ENCODE peak calls at places on chromosomes 1 and 21, in eight cellular contexts. One of them, this sample, is unnamed.

GRCh38 chr1:1626207-1627141 is 5.5 kb upstream of the MMP23B start:
- DNase-seq in CD4-positive, CD25-positive, alpha-beta regulatory T cell: no peak
- DNase-seq in right lobe of liver: peak; percentile 54
- DNase-seq in psoas muscle: peak; percentile 15
- DNase-seq in ovary: no peak
- DNase-seq in tibial nerve: no peak
- DNase-seq in H9: peak; percentile 26
- DNase-seq in fibroblast of lung: no peak
- DNase-seq in this sample: peak; percentile 54

GRCh38 chr1:212433577-212434462 is 1.1 kb downstream of the NENF start:
- DNase-seq in psoas muscle: no peak
- DNase-seq in ovary: no peak
- DNase-seq in H9: no peak
- DNase-seq in fibroblast of lung: no peak
- DNase-seq in CD4-positive, CD25-positive, alpha-beta regulatory T cell: no peak
- DNase-seq in right lobe of liver: no peak
- DNase-seq in tibial nerve: no peak
- DNase-seq in this sample: no peak

GRCh38 chr1:86429122-86429725 is 5.3 kb downstream of the CLCA2 start:
- DNase-seq in psoas muscle: no peak
- DNase-seq in tibial nerve: no peak
- DNase-seq in H9: no peak
- DNase-seq in right lobe of liver: no peak
- DNase-seq in ovary: no peak
- DNase-seq in fibroblast of lung: peak; percentile 62
- DNase-seq in CD4-positive, CD25-positive, alpha-beta regulatory T cell: peak; percentile 6
- DNase-seq in this sample: no peak

GRCh38 chr1:117070124-117070523 is 10.0 kb downstream of the TTF2 start:
- DNase-seq in ovary: no peak
- DNase-seq in right lobe of liver: no peak
- DNase-seq in CD4-positive, CD25-positive, alpha-beta regulatory T cell: peak; percentile 42
- DNase-seq in H9: no peak
- DNase-seq in psoas muscle: no peak
- DNase-seq in tibial nerve: no peak
- DNase-seq in fibroblast of lung: peak; percentile 90
- DNase-seq in this sample: no peak

GRCh38 chr1:90833497-90834087 is 116.5 kb upstream of the BARHL2 start:
- DNase-seq in right lobe of liver: no peak
- DNase-seq in ovary: no peak
- DNase-seq in H9: no peak
- DNase-seq in psoas muscle: no peak
- DNase-seq in CD4-positive, CD25-positive, alpha-beta regulatory T cell: no peak
- DNase-seq in fibroblast of lung: no peak
- DNase-seq in tibial nerve: no peak
- DNase-seq in this sample: no peak

GRCh38 chr21:33125981-33126380 is 56.0 kb downstream of the OLIG1 start:
- DNase-seq in tibial nerve: no peak
- DNase-seq in fibroblast of lung: no peak
- DNase-seq in ovary: no peak
- DNase-seq in CD4-positive, CD25-positive, alpha-beta regulatory T cell: no peak
- DNase-seq in psoas muscle: no peak
- DNase-seq in H9: no peak
- DNase-seq in right lobe of liver: no peak
- DNase-seq in this sample: no peak

GRCh38 chr1:167082511-167083027 is 7.6 kb downstream of the GPA33 start:
- DNase-seq in psoas muscle: no peak
- DNase-seq in tibial nerve: no peak
- DNase-seq in ovary: no peak
- DNase-seq in right lobe of liver: no peak
- DNase-seq in CD4-positive, CD25-positive, alpha-beta regulatory T cell: no peak
- DNase-seq in fibroblast of lung: no peak
- DNase-seq in H9: no peak
- DNase-seq in this sample: peak; percentile 91

GRCh38 chr21:46621457-46622182 is 13.9 kb upstream of the PRMT2 start:
- DNase-seq in fibroblast of lung: no peak
- DNase-seq in H9: no peak
- DNase-seq in tibial nerve: no peak
- DNase-seq in right lobe of liver: no peak
- DNase-seq in psoas muscle: no peak
- DNase-seq in ovary: no peak
- DNase-seq in CD4-positive, CD25-positive, alpha-beta regulatory T cell: peak; percentile 12
- DNase-seq in this sample: no peak

GRCh38 chr1:8025671-8026144 is 401 bp downstream of the ERRFI1 start:
- DNase-seq in ovary: no peak
- DNase-seq in right lobe of liver: no peak
- DNase-seq in psoas muscle: no peak
- DNase-seq in CD4-positive, CD25-positive, alpha-beta regulatory T cell: no peak
- DNase-seq in fibroblast of lung: peak; percentile 27
- DNase-seq in H9: no peak
- DNase-seq in tibial nerve: no peak
- DNase-seq in this sample: no peak

GRCh38 chr1:8027748-8028631 is 1.9 kb upstream of the ERRFI1 start:
- DNase-seq in H9: no peak
- DNase-seq in tibial nerve: no peak
- DNase-seq in CD4-positive, CD25-positive, alpha-beta regulatory T cell: no peak
- DNase-seq in ovary: no peak
- DNase-seq in right lobe of liver: no peak
- DNase-seq in psoas muscle: no peak
- DNase-seq in fibroblast of lung: peak; percentile 92
- DNase-seq in this sample: peak; percentile 32

GRCh38 chr1:8026976-8027747 is 1.1 kb upstream of the ERRFI1 start:
- DNase-seq in H9: peak; percentile 47
- DNase-seq in psoas muscle: peak; percentile 38
- DNase-seq in ovary: peak; percentile 85
- DNase-seq in fibroblast of lung: peak; percentile 53
- DNase-seq in CD4-positive, CD25-positive, alpha-beta regulatory T cell: no peak
- DNase-seq in right lobe of liver: peak; percentile 93
- DNase-seq in tibial nerve: no peak
- DNase-seq in this sample: peak; percentile 72

GRCh38 chr1:8025061-8025670 is 943 bp downstream of the ERRFI1 start:
- DNase-seq in H9: no peak
- DNase-seq in tibial nerve: no peak
- DNase-seq in psoas muscle: no peak
- DNase-seq in right lobe of liver: no peak
- DNase-seq in fibroblast of lung: peak; percentile 32
- DNase-seq in CD4-positive, CD25-positive, alpha-beta regulatory T cell: peak; percentile 15
- DNase-seq in ovary: no peak
- DNase-seq in this sample: no peak

GRCh38 chr1:8026153-8026975 is at the start of gene ERRFI1:
- DNase-seq in tibial nerve: peak; percentile 93
- DNase-seq in psoas muscle: peak; percentile 96
- DNase-seq in fibroblast of lung: peak; percentile 94
- DNase-seq in CD4-positive, CD25-positive, alpha-beta regulatory T cell: peak; percentile 91
- DNase-seq in right lobe of liver: peak; percentile 96
- DNase-seq in H9: peak; percentile 91
- DNase-seq in ovary: peak; percentile 96
- DNase-seq in this sample: peak; percentile 95
- H3K4me1 ChIP-seq in tibial nerve: no peaks in the 10 kb centered on the region
- H3K4me1 ChIP-seq in psoas muscle: peaks cover 50% of the 10 kb centered on the region
- H3K4me1 ChIP-seq in fibroblast of lung: peaks cover 14% of the 10 kb centered on the region
- H3K4me1 ChIP-seq in CD4-positive, CD25-positive, alpha-beta regulatory T cell: peaks cover 19% of the 10 kb centered on the region
- H3K4me1 ChIP-seq in right lobe of liver: no peaks in the 10 kb centered on the region
- H3K4me1 ChIP-seq in H9: peaks cover 5% of the 10 kb centered on the region
- H3K4me1 ChIP-seq in ovary: peaks cover 10% of the 10 kb centered on the region
- H3K4me1 ChIP-seq in this sample: peaks cover 20% of the 10 kb centered on the region

DNA sequence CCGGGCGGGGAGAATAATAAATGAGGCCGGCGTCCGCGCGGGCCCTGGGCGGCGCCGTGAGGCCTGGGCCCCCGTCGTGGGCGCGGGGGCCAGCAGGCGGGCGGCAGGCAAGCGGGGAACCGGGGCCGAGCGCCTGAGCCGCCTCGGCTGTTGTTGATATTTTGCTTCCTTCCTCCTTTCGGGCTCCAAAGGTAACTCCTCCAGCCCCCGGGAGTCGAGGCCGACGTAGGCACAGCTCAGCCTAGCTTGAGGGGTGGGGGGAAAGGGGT is at the start of gene MEF2D:
- DNase-seq in CD4-positive, CD25-positive, alpha-beta regulatory T cell: no peak
- DNase-seq in ovary: no peak
- DNase-seq in right lobe of liver: no peak
- DNase-seq in H9: no peak
- DNase-seq in fibroblast of lung: no peak
- DNase-seq in psoas muscle: no peak
- DNase-seq in tibial nerve: no peak
- DNase-seq in this sample: no peak
- H3K4me1 ChIP-seq in CD4-positive, CD25-positive, alpha-beta regulatory T cell: peaks cover 84% of the 10 kb centered on the region
- H3K4me1 ChIP-seq in ovary: peaks cover 45% of the 10 kb centered on the region
- H3K4me1 ChIP-seq in right lobe of liver: peaks cover 15% of the 10 kb centered on the region
- H3K4me1 ChIP-seq in H9: peaks cover 19% of the 10 kb centered on the region
- H3K4me1 ChIP-seq in fibroblast of lung: peaks cover 59% of the 10 kb centered on the region
- H3K4me1 ChIP-seq in psoas muscle: peaks cover 60% of the 10 kb centered on the region
- H3K4me1 ChIP-seq in tibial nerve: no peaks in the 10 kb centered on the region
- H3K4me1 ChIP-seq in this sample: peaks cover 61% of the 10 kb centered on the region

GRCh38 chr1:154327466-154328317 is 2.4 kb downstream of the ATP8B2 start:
- DNase-seq in psoas muscle: no peak
- DNase-seq in fibroblast of lung: no peak
- DNase-seq in H9: peak; percentile 30
- DNase-seq in ovary: peak; percentile 49
- DNase-seq in tibial nerve: no peak
- DNase-seq in right lobe of liver: no peak
- DNase-seq in CD4-positive, CD25-positive, alpha-beta regulatory T cell: peak; percentile 85
- DNase-seq in this sample: no peak

GRCh38 chr1:154329551-154330131 is 4.3 kb downstream of the ATP8B2 start:
- DNase-seq in fibroblast of lung: no peak
- DNase-seq in CD4-positive, CD25-positive, alpha-beta regulatory T cell: peak; percentile 65
- DNase-seq in psoas muscle: no peak
- DNase-seq in tibial nerve: no peak
- DNase-seq in right lobe of liver: no peak
- DNase-seq in ovary: no peak
- DNase-seq in H9: no peak
- DNase-seq in this sample: no peak

GRCh38 chr1:154326546-154327465 is 1.5 kb downstream of the ATP8B2 start:
- DNase-seq in CD4-positive, CD25-positive, alpha-beta regulatory T cell: peak; percentile 68
- DNase-seq in ovary: peak; percentile 85
- DNase-seq in psoas muscle: peak; percentile 79
- DNase-seq in right lobe of liver: no peak
- DNase-seq in H9: peak; percentile 27
- DNase-seq in tibial nerve: peak; percentile 71
- DNase-seq in fibroblast of lung: peak; percentile 83
- DNase-seq in this sample: no peak

GRCh38 chr1:154329152-154329521 is 3.8 kb downstream of the ATP8B2 start:
- DNase-seq in H9: peak; percentile 73
- DNase-seq in ovary: no peak
- DNase-seq in CD4-positive, CD25-positive, alpha-beta regulatory T cell: no peak
- DNase-seq in fibroblast of lung: peak; percentile 40
- DNase-seq in tibial nerve: no peak
- DNase-seq in right lobe of liver: no peak
- DNase-seq in psoas muscle: no peak
- DNase-seq in this sample: peak; percentile 21

DNA sequence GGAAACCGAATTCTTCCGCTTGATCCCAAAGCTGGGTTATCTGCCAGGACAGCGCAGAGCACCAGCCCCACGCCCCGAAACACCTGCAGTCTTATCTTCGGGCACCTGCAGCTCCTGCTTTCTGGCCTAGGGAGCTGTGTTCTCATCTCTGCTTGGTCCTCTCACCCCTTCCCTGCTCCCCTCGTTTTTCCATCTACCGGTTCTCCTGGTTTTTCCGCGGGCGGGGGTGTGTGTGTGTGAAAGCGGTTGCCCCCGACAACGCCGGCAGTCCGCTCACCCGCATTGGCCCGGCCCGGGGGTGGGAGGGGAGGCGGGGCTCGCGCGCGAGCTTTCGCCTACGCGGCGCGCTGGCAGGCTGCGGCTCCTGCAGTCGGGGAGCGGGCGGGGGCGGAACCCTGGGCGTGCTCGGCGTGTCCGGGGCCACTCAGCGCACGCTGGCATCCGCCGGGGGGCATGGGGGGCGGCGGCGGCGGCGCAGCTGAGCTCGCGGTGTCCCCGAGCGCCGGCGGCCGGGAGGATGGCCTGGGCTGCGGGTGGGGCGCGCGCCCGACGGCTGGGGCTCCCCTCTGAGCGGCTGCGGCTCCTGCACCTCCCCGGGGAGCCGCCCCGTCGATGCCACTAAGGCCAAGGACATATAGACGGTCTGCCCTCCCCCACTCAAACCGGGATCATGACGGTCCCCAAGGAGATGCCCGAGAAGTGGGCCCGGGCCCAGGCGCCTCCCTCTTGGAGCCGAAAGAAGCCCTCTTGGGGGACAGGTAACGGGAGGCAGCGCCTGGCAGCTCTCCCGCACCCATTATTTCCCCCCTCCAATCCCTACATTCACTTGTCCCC is 3.2 kb downstream of the ATP8B2 start:
- DNase-seq in H9: peak; percentile 80
- DNase-seq in psoas muscle: peak; percentile 87
- DNase-seq in fibroblast of lung: peak; percentile 78
- DNase-seq in tibial nerve: peak; percentile 82
- DNase-seq in CD4-positive, CD25-positive, alpha-beta regulatory T cell: peak; percentile 89
- DNase-seq in ovary: peak; percentile 93
- DNase-seq in right lobe of liver: peak; percentile 88
- DNase-seq in this sample: peak; percentile 83
- H3K4me1 ChIP-seq in H9: peaks cover 12% of the 10 kb centered on the region
- H3K4me1 ChIP-seq in psoas muscle: peaks cover 22% of the 10 kb centered on the region
- H3K4me1 ChIP-seq in fibroblast of lung: peaks cover 26% of the 10 kb centered on the region
- H3K4me1 ChIP-seq in tibial nerve: no peaks in the 10 kb centered on the region
- H3K4me1 ChIP-seq in CD4-positive, CD25-positive, alpha-beta regulatory T cell: peaks cover 78% of the 10 kb centered on the region
- H3K4me1 ChIP-seq in ovary: peaks cover 17% of the 10 kb centered on the region
- H3K4me1 ChIP-seq in right lobe of liver: no peaks in the 10 kb centered on the region
- H3K4me1 ChIP-seq in this sample: peaks cover 32% of the 10 kb centered on the region

DNA sequence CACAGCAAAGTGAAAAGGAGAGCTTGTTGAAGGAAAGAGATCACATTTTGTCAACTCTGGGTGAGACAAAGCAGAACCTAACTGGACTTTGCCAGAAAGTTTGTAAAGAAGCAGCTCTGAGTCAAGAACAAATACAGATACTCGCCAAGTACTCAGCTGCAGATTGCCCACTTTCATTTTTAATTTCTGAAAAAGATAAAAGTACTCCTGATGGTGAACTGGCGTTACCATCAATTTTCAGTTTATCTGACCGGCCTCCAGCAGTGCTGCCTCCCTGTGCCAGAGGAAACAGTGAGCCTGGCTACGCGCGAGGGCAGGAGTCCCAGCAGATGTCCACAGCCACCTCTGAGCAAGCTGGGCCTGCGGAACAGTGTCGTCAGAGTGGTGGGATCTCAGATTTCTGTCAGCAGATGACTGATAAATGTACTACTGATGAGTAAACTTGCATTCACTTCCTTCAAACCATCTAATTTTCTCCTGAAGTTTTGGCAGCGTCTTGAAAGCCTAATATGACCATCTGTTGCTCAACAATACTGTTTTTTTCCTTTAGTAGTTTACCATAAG is 43.8 kb downstream of the BACH1 start:
- DNase-seq in psoas muscle: peak; percentile 84
- DNase-seq in CD4-positive, CD25-positive, alpha-beta regulatory T cell: peak; percentile 10
- DNase-seq in H9: no peak
- DNase-seq in right lobe of liver: peak; percentile 60
- DNase-seq in tibial nerve: peak; percentile 19
- DNase-seq in fibroblast of lung: peak; percentile 99
- DNase-seq in ovary: no peak
- DNase-seq in this sample: peak; percentile 58
- H3K4me1 ChIP-seq in psoas muscle: peaks cover 55% of the 10 kb centered on the region
- H3K4me1 ChIP-seq in CD4-positive, CD25-positive, alpha-beta regulatory T cell: no peaks in the 10 kb centered on the region
- H3K4me1 ChIP-seq in H9: no peaks in the 10 kb centered on the region
- H3K4me1 ChIP-seq in right lobe of liver: no peaks in the 10 kb centered on the region
- H3K4me1 ChIP-seq in tibial nerve: no peaks in the 10 kb centered on the region
- H3K4me1 ChIP-seq in fibroblast of lung: peaks cover 32% of the 10 kb centered on the region
- H3K4me1 ChIP-seq in ovary: peaks cover 8% of the 10 kb centered on the region
- H3K4me1 ChIP-seq in this sample: no peaks in the 10 kb centered on the region

DNA sequence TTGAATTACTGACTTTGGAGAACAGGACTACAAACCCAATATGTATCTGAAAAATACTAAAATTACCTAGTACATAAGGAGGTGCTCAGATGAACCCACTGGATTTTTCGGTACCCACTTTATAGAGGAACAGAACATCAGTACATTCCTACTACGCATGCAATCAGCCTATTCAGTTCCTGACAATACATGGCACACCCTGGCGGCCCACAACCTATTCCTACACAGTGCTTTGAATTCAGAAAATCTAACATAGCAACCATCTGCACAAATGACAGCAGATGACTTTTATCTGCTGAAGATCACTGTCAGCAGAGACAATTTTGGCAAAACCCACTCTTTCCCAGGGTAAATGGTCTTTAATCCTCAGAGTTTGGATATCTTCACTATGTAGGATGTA is 257.1 kb upstream of the GREM2 start:
- DNase-seq in fibroblast of lung: no peak
- DNase-seq in CD4-positive, CD25-positive, alpha-beta regulatory T cell: no peak
- DNase-seq in ovary: no peak
- DNase-seq in right lobe of liver: no peak
- DNase-seq in psoas muscle: no peak
- DNase-seq in tibial nerve: no peak
- DNase-seq in H9: no peak
- DNase-seq in this sample: no peak
- H3K4me1 ChIP-seq in fibroblast of lung: no peaks in the 10 kb centered on the region
- H3K4me1 ChIP-seq in CD4-positive, CD25-positive, alpha-beta regulatory T cell: no peaks in the 10 kb centered on the region
- H3K4me1 ChIP-seq in ovary: no peaks in the 10 kb centered on the region
- H3K4me1 ChIP-seq in right lobe of liver: no peaks in the 10 kb centered on the region
- H3K4me1 ChIP-seq in psoas muscle: no peaks in the 10 kb centered on the region
- H3K4me1 ChIP-seq in tibial nerve: no peaks in the 10 kb centered on the region
- H3K4me1 ChIP-seq in H9: no peaks in the 10 kb centered on the region
- H3K4me1 ChIP-seq in this sample: no peaks in the 10 kb centered on the region

This sample was measured in mucosa of descending colon.